ENCODE peak calls at places on chromosomes 12 and 14, in five cellular contexts. O, A, E, Y and T are unnamed samples.

GRCh38 chr12:75825686-75826085 is 205.9 kb downstream of the PHLDA1 start:
- ATAC-seq in O (peak), A (no peak), E (no peak), Y (no peak), T (no peak)

GRCh38 chr12:7915911-7916403 is 20.0 kb downstream of the SLC2A3 start:
- ATAC-seq in O (no peak), A (peak), E (no peak), Y (peak), T (no peak)

GRCh38 chr14:91127924-91128323 is 14.1 kb downstream of the DGLUCY start:
- ATAC-seq in O (no peak), A (peak), E (no peak), Y (no peak), T (no peak)

GRCh38 chr12:124694250-124694649 is 126.8 kb upstream of the NCOR2 start:
- ATAC-seq in O (no peak), A (no peak), E (no peak), Y (peak), T (no peak)

GRCh38 chr14:58048219-58048618 is 103.8 kb downstream of the ARMH4 start:
- ATAC-seq in O (no peak), A (no peak), E (no peak), Y (no peak), T (no peak)

GRCh38 chr14:64683264-64683663 is 21.0 kb upstream of the PLEKHG3 start:
- ATAC-seq in O (no peak), A (peak), E (no peak), Y (no peak), T (no peak)

GRCh38 chr12:29640589-29641345 is 143.0 kb downstream of the TMTC1 start:
- ATAC-seq in O (peak), A (no peak), E (peak), Y (no peak), T (peak)

GRCh38 chr12:27828196-27828595 is 48.2 kb upstream of the MANSC4 start:
- ATAC-seq in O (no peak), A (no peak), E (no peak), Y (no peak), T (no peak)

GRCh38 chr12:55659486-55660385 is 23.0 kb downstream of the OR10P1 start:
- ATAC-seq in O (peak), A (peak), E (peak), Y (no peak), T (peak)

GRCh38 chr12:89339531-89339930 is 12.8 kb downstream of the DUSP6 start:
- ATAC-seq in O (no peak), A (no peak), E (no peak), Y (no peak), T (no peak)

GRCh38 chr14:43872752-43873655 is 634.1 kb downstream of the FSCB start:
- ATAC-seq in O (no peak), A (no peak), E (no peak), Y (no peak), T (no peak)

GRCh38 chr12:94525951-94526350 is 66.3 kb upstream of the CEP83 start:
- ATAC-seq in O (no peak), A (no peak), E (no peak), Y (no peak), T (no peak)

GRCh38 chr14:50520947-50521815 is 11.2 kb downstream of the MAP4K5 start:
- ATAC-seq in O (peak), A (no peak), E (no peak), Y (peak), T (peak)

GRCh38 chr12:52860102-52860838 is 11.5 kb upstream of the KRT78 start:
- ATAC-seq in O (peak), A (peak), E (no peak), Y (no peak), T (no peak)

GRCh38 chr12:46246021-46246700 is 22.7 kb downstream of the SLC38A1 start:
- ATAC-seq in O (no peak), A (no peak), E (no peak), Y (peak), T (no peak)

GRCh38 chr14:94599656-94600004 is 12.6 kb upstream of the SERPINA3 start:
- ATAC-seq in O (peak), A (peak), E (no peak), Y (no peak), T (no peak)

GRCh38 chr12:13383379-13383778 is 186.9 kb downstream of the EMP1 start:
- ATAC-seq in O (peak), A (no peak), E (no peak), Y (no peak), T (no peak)

GRCh38 chr14:65462411-65462810 is 49.9 kb downstream of the FUT8 start:
- ATAC-seq in O (peak), A (no peak), E (no peak), Y (no peak), T (no peak)

GRCh38 chr14:78927261-78927660 is 757.1 kb downstream of the NRXN3 start:
- ATAC-seq in O (peak), A (no peak), E (no peak), Y (no peak), T (no peak)

GRCh38 chr14:32507029-32507984 is 178.2 kb downstream of the AKAP6 start:
- ATAC-seq in O (peak), A (no peak), E (peak), Y (no peak), T (no peak)

GRCh38 chr14:104804481-104805325 is 3.8 kb downstream of the ZBTB42 start:
- ATAC-seq in O (peak), A (peak), E (peak), Y (no peak), T (no peak)

GRCh38 chr14:102264355-102264754 is 40.6 kb downstream of the MOK start:
- ATAC-seq in O (no peak), A (no peak), E (peak), Y (no peak), T (no peak)

GRCh38 chr12:65666876-65667275 is 157.4 kb upstream of the HMGA2 start:
- ATAC-seq in O (no peak), A (no peak), E (peak), Y (no peak), T (no peak)

GRCh38 chr12:50197297-50197727 is 30.1 kb upstream of the CERS5 start:
- ATAC-seq in O (no peak), A (no peak), E (no peak), Y (no peak), T (no peak)

GRCh38 chr12:13724136-13724535 is 257.3 kb downstream of the GRIN2B start:
- ATAC-seq in O (no peak), A (no peak), E (no peak), Y (no peak), T (no peak)

GRCh38 chr12:59874781-59875180 is 279.0 kb downstream of the SLC16A7 start:
- ATAC-seq in O (no peak), A (no peak), E (no peak), Y (no peak), T (no peak)

GRCh38 chr12:2664721-2665577 is 129.8 kb upstream of the FKBP4 start:
- ATAC-seq in O (no peak), A (no peak), E (no peak), Y (no peak), T (no peak)

GRCh38 chr14:75497191-75497590 is 25.1 kb upstream of the BATF start:
- ATAC-seq in O (no peak), A (no peak), E (peak), Y (no peak), T (no peak)

GRCh38 chr12:131796754-131797587 is 31.2 kb upstream of the MMP17 start:
- ATAC-seq in O (no peak), A (no peak), E (peak), Y (no peak), T (no peak)

GRCh38 chr14:56487090-56487667 is 92.4 kb upstream of the TMEM260 start:
- ATAC-seq in O (peak), A (no peak), E (no peak), Y (no peak), T (no peak)

GRCh38 chr12:51941011-51941561 is 10.4 kb upstream of the ACVR1B start:
- ATAC-seq in O (no peak), A (peak), E (no peak), Y (no peak), T (no peak)

GRCh38 chr12:38775457-38775856 is 129.9 kb downstream of the CPNE8 start:
- ATAC-seq in O (no peak), A (no peak), E (no peak), Y (no peak), T (no peak)

GRCh38 chr12:31929140-31929526 is 30.1 kb upstream of the RESF1 start:
- ATAC-seq in O (no peak), A (no peak), E (no peak), Y (no peak), T (no peak)

GRCh38 chr12:124680863-124681778 is 113.7 kb upstream of the NCOR2 start:
- ATAC-seq in O (peak), A (peak), E (peak), Y (peak), T (peak)

GRCh38 chr12:64080319-64081008 is 141.6 kb downstream of the KICS2 start:
- ATAC-seq in O (peak), A (peak), E (no peak), Y (no peak), T (no peak)

GRCh38 chr12:99983721-99984258 is 946 bp downstream of the ANKS1B start:
- ATAC-seq in O (peak), A (peak), E (no peak), Y (no peak), T (peak)

GRCh38 chr12:95384785-95385184 is 89.2 kb upstream of the METAP2 start:
- ATAC-seq in O (no peak), A (no peak), E (no peak), Y (no peak), T (no peak)

GRCh38 chr14:100261621-100262020 is 22.7 kb downstream of the YY1 start:
- ATAC-seq in O (no peak), A (no peak), E (no peak), Y (peak), T (no peak)